ENCODE peak calls at places on chromosome 1, in four cellular contexts. Y is K562, B is H1, Q is HepG2. O is an unnamed sample.

GRCh38 chr1:20705356-20705755 is 12.5 kb downstream of the KIF17 start:
- DNase-seq in Y (peak), B (no peak), Q (no peak), O (no peak)

GRCh38 chr1:201540846-201541735 is 2.2 kb downstream of the NAV1 start:
- DNase-seq in Y (no peak), B (no peak), Q (no peak), O (no peak)

GRCh38 chr1:179921981-179922380 is 32.6 kb upstream of the CEP350 start:
- DNase-seq in B (no peak), Y (no peak), Q (no peak), O (no peak)

GRCh38 chr1:152182942-152183341 is 23.9 kb upstream of the RPTN start:
- DNase-seq in B (no peak), Q (no peak), Y (no peak), O (no peak)

GRCh38 chr1:78553859-78554258 is 63.1 kb downstream of the PTGFR start:
- DNase-seq in Q (peak), B (no peak), Y (peak), O (peak)

GRCh38 chr1:228162286-228163003 is 3.2 kb upstream of the IBA57 start:
- DNase-seq in Q (no peak), Y (peak), B (no peak), O (no peak)

GRCh38 chr1:95233321-95233736 is 681 bp upstream of the RWDD3 start:
- DNase-seq in Q (peak), Y (peak), B (peak), O (no peak)

GRCh38 chr1:162944974-162945639 is 84.1 kb upstream of the CCDC190 start:
- DNase-seq in B (no peak), Q (no peak), Y (no peak), O (no peak)

GRCh38 chr1:246333855-246334254 is 173.2 kb downstream of the SMYD3 start:
- DNase-seq in Y (no peak), B (no peak), Q (no peak), O (no peak)

GRCh38 chr1:201885531-201886075 is 3.1 kb upstream of the SHISA4 start:
- DNase-seq in Q (no peak), Y (peak), B (no peak), O (no peak)

DNA sequence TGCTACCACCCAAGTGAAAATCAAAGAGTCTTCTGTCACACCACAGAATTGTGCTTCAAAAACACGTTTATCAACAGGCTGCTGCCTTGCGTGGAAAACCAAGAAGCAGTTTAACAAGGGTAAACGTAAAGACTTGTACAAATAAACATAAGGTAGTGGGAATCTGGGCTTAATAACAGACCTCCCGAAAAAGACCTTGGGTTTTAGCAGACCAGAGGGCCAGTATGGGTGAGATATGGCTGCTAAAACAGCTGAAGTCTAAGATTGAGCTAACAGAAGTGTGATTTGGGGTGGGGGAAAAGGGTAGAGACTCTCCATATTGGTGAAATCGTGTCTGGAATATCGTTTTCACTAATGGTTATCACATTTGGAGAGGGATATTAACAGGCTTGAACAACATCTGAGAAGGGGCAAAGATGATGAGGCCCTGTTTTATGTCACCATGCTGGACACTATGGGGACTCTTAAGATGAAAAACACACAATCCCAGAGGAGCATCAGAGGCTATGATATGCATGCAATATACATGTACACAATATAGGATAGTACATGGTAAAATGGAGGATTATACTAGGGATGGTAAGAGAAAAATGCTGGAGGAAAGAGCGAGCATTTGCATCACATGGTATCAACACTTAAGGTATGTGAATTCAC is 1.4 kb downstream of the MOV10 start:
- DNase-seq in Y (no peak), Q (no peak), B (no peak), O (no peak)
- TF ChIP-seq JUN in Y (no peak), Q (no peak), B (no peak), O (no peak)

GRCh38 chr1:57160594-57160993 is 194.8 kb upstream of the C8B start:
- DNase-seq in Y (no peak), Q (no peak), B (no peak), O (no peak)

GRCh38 chr1:57158660-57159059 is 192.8 kb upstream of the C8B start:
- DNase-seq in Y (no peak), Q (no peak), B (no peak), O (no peak)

GRCh38 chr1:57162607-57163235 is 196.9 kb upstream of the C8B start:
- DNase-seq in B (no peak), Q (no peak), Y (no peak), O (no peak)

GRCh38 chr1:57157818-57158606 is 192.2 kb upstream of the C8B start:
- DNase-seq in B (no peak), Y (no peak), Q (no peak), O (no peak)

GRCh38 chr1:57156907-57157306 is 191.1 kb upstream of the C8B start:
- DNase-seq in B (no peak), Q (no peak), Y (no peak), O (no peak)
- TF ChIP-seq SP1 in B (no peak), Q (no peak), Y (no peak), O (no peak)

DNA sequence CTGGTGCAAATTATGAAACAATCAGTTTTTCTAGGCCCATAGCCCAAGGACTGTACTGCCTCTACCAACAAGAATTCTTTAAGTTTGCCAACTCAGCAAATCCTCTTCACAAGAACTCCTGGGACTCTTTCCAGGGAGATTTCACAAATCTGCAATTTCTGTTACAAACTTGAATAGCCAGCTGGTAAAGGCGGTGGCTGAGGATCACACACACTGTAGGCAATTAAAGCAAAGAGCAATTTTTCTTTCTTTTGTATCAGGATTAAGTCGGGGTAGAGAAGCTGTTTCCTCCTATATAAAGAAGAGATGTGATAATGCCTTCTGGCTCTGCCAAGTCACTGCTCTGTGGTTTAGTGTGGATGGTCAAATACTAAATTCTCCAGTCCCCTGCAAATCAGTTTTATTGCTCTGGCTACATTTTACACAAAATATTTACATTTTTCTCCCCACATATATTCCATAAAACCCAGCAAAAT is 1.7 kb downstream of the ALDH9A1 start:
- DNase-seq in Q (no peak), Y (peak), B (no peak), O (no peak)
- TF ChIP-seq JUN in Q (no peak), Y (no peak), B (no peak), O (no peak)

DNA sequence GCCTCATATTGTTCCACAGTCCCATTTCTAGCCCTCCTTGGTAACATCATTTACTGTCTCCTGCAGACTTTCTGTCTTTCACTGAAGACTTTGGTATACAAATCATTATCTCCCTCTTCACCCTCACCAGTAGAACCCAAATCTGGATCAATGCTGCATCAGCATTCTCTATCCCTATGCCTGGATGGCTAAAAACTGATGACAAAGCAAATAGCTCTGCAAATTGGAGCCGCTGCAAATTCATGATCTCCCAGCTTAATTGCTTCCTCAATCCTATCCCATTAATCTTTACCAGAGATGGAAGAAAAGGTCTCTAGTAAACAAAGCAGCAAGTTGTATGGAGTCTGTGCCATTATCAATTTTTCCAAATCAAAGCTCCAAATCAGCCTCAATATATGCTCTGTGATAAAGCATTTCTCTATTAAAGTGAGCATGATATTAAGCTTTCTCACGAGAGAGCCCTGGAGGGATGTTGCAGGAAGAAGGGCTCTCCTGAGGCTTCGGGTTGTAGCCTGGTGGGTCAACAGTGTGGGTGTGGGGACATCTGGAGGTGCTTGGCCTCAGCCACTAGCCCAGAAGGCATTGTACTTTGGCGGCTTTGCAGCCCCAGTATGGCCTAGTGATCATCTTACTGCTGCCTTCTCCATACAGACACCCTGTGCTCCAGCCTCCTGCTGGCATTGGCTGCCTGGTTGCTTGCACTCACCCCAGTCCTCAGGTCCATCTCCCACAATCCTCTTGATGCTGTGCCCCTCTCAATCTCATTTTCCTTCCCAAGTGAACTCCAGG is 46.2 kb upstream of the COL24A1 start:
- DNase-seq in Y (no peak), B (no peak), Q (no peak), O (no peak)
- TF ChIP-seq SP1 in Y (no peak), B (no peak), Q (no peak), O (no peak)

DNA sequence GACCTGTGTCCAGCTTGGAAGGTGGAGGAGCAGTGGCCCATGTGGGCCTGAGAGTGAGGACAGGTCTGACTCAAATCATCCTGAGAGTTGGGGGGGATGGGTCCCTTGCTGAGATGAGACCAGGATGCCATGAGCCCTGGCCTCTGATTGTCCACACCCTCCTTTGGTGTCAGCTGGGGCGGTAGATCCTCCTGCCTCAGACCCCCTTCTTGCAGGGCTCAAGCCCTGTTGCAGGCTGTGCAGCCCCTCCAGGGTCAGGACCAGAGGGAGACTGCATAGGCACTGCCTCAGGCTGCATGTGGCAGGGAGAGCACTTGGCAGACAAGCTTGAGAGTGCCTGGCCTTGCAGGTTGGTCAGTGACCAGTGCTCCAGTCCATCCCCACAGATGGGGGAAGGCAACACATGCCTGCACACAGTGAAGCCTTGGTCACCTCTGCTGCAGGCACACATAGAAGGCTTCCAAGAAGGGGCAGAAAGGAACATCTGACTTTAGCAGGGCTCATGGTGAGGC is 82.2 kb upstream of the ACTRT2 start:
- DNase-seq in B (no peak), Y (no peak), Q (no peak), O (no peak)
- TF ChIP-seq JUN in B (no peak), Y (no peak), Q (no peak), O (no peak)

GRCh38 chr1:207186503-207186902 is 82.5 kb downstream of the C4BPA start:
- DNase-seq in Y (no peak), B (no peak), Q (no peak), O (no peak)

GRCh38 chr1:207181838-207182237 is 77.8 kb downstream of the C4BPA start:
- DNase-seq in B (no peak), Q (no peak), Y (peak), O (no peak)
- TF ChIP-seq SP1 in B (no peak), Q (no peak), Y (no peak), O (no peak)

GRCh38 chr1:2132222-2133038 is 62.1 kb downstream of the FAAP20 start:
- DNase-seq in Q (peak), Y (peak), B (peak), O (peak)

GRCh38 chr1:2129256-2129943 is 65.2 kb downstream of the FAAP20 start:
- DNase-seq in Q (no peak), Y (no peak), B (no peak), O (no peak)

GRCh38 chr1:2130156-2130555 is 64.4 kb downstream of the FAAP20 start:
- DNase-seq in B (no peak), Y (no peak), Q (no peak), O (no peak)

GRCh38 chr1:2133039-2133878 is 61.3 kb downstream of the FAAP20 start:
- DNase-seq in Q (no peak), Y (peak), B (peak), O (peak)

GRCh38 chr1:2130871-2131289 is 63.7 kb downstream of the FAAP20 start:
- DNase-seq in B (no peak), Y (no peak), Q (no peak), O (no peak)
- TF ChIP-seq JUN in B (no peak), Y (no peak), Q (no peak), O (no peak)

GRCh38 chr1:159940006-159940620 is 5.3 kb downstream of the IGSF9 start:
- DNase-seq in Y (no peak), B (no peak), Q (no peak), O (no peak)
- TF ChIP-seq SP1 in Y (no peak), B (no peak), Q (no peak), O (no peak)